ENCODE peak calls at places on chromosomes 7 and 10, in eight cellular contexts. X is OCI-M1; W is dorsolateral prefrontal cortex; Z is activated naive CD8-positive, alpha-beta T cell treated with anti-CD3 and anti-CD28 coated beads, Interleukin-2, amount 50 U/mL, for 16 hours; C is activated gamma-delta T cell; S is activated CD4-positive, alpha-beta T cell treated with anti-CD3 and anti-CD28 coated beads, Interleukin-2, amount 50 U/mL, for 24 hours; G is IMR-90; R is NCI-H1694. U is an unnamed sample.
A peak's percentile ranks its signal among the peaks of the same experiment; 100 is the strongest.

GRCh38 chr7:41437257-41438196 is 265.4 kb downstream of the INHBA start:
- DNase-seq in R (no peak), Z (no peak), G (no peak), S (no peak), C (no peak), X (no peak), W (no peak), U (no peak)

GRCh38 chr7:139457153-139457946 is 26.1 kb downstream of the KLRG2 start:
- DNase-seq in W (no peak), Z (no peak), G (peak; percentile 29), S (no peak), R (no peak), X (no peak), C (no peak), U (no peak)

GRCh38 chr7:12945901-12946300 is 258.5 kb downstream of the ARL4A start:
- DNase-seq in W (no peak), S (no peak), Z (no peak), R (no peak), C (no peak), X (no peak), G (no peak), U (no peak)

GRCh38 chr7:34939175-34939574 is 98.1 kb downstream of the DPY19L1 start:
- DNase-seq in G (peak; percentile 94), Z (no peak), C (no peak), W (no peak), R (no peak), X (no peak), S (no peak), U (no peak)

GRCh38 chr7:45187089-45187945 is 29.7 kb downstream of the RAMP3 start:
- DNase-seq in R (no peak), G (no peak), S (no peak), X (no peak), Z (no peak), W (no peak), C (no peak), U (no peak)

GRCh38 chr7:139619367-139619657 is 95.8 kb downstream of the CLEC2L start:
- DNase-seq in W (no peak), R (no peak), X (no peak), C (no peak), G (peak; percentile 82), S (no peak), Z (no peak), U (no peak)

GRCh38 chr10:125984346-125984745 is 88.0 kb downstream of the FANK1 start:
- DNase-seq in C (no peak), W (no peak), G (no peak), X (no peak), S (no peak), Z (no peak), R (no peak), U (no peak)

GRCh38 chr7:46131916-46132795 is 211.1 kb upstream of the IGFBP3 start:
- DNase-seq in X (no peak), W (no peak), G (no peak), Z (no peak), S (no peak), C (no peak), R (no peak), U (no peak)

GRCh38 chr10:34488476-34489130 is 326.5 kb downstream of the PARD3 start:
- DNase-seq in W (no peak), Z (no peak), S (no peak), R (no peak), C (no peak), X (no peak), G (no peak), U (no peak)

GRCh38 chr7:115145512-115145911 is 223.6 kb downstream of the MDFIC start:
- DNase-seq in X (no peak), G (peak; percentile 39), C (no peak), R (no peak), S (no peak), Z (no peak), W (no peak), U (no peak)

GRCh38 chr7:105794741-105795729 is 81.4 kb downstream of the ATXN7L1 start:
- DNase-seq in S (no peak), C (no peak), X (no peak), W (no peak), G (peak; percentile 84), R (no peak), Z (no peak), U (peak; percentile 58)

GRCh38 chr7:80902035-80902434 is 16.8 kb downstream of the SEMA3C start:
- DNase-seq in C (no peak), Z (no peak), S (no peak), W (no peak), X (no peak), R (no peak), G (no peak), U (no peak)

GRCh38 chr7:130352335-130353074 is 7.9 kb downstream of the CPA5 start:
- DNase-seq in R (no peak), G (peak; percentile 75), S (no peak), C (no peak), W (no peak), X (no peak), Z (no peak), U (peak; percentile 38)

GRCh38 chr7:155323001-155323638 is 25.4 kb downstream of the INSIG1 start:
- DNase-seq in S (no peak), W (no peak), R (no peak), C (no peak), X (peak; percentile 30), Z (no peak), G (no peak), U (no peak)

GRCh38 chr7:11648104-11648503 is 183.9 kb downstream of the THSD7A start:
- DNase-seq in G (no peak), X (no peak), Z (no peak), W (no peak), C (no peak), R (no peak), S (no peak), U (no peak)

GRCh38 chr7:6565655-6566054 is 11.6 kb upstream of the ZDHHC4 start:
- DNase-seq in R (no peak), X (no peak), S (no peak), Z (no peak), C (no peak), W (no peak), G (no peak), U (no peak)

GRCh38 chr10:64648915-64649314 is 1127.7 kb downstream of the REEP3 start:
- DNase-seq in S (no peak), W (no peak), C (no peak), R (no peak), G (no peak), X (peak; percentile 94), Z (no peak), U (no peak)

GRCh38 chr10:128499956-128500355 is 373.7 kb upstream of the MKI67 start:
- DNase-seq in W (no peak), R (no peak), G (no peak), C (no peak), Z (no peak), X (no peak), S (no peak), U (no peak)

GRCh38 chr7:90232440-90232839 is 12.5 kb upstream of the CFAP69 start:
- DNase-seq in R (no peak), S (no peak), W (no peak), G (no peak), Z (no peak), X (no peak), C (no peak), U (no peak)

GRCh38 chr10:110208614-110209398 is 1.4 kb downstream of the MXI1 start:
- DNase-seq in W (peak; percentile 35), Z (no peak), C (no peak), S (no peak), R (no peak), G (peak; percentile 46), X (peak; percentile 87), U (peak; percentile 12)

GRCh38 chr10:61993676-61994401 is 92.3 kb downstream of the ARID5B start:
- DNase-seq in G (no peak), W (no peak), Z (no peak), S (no peak), C (no peak), X (no peak), R (no peak), U (no peak)

GRCh38 chr10:114821293-114821914 is at the start of gene FHIP2A:
- DNase-seq in C (peak; percentile 69), S (peak; percentile 73), R (no peak), Z (peak; percentile 66), X (peak; percentile 93), W (peak; percentile 47), G (peak; percentile 66), U (peak; percentile 35)

GRCh38 chr10:101814466-101815041 is 3.7 kb downstream of the OGA start:
- DNase-seq in R (no peak), Z (no peak), W (no peak), X (peak; percentile 43), C (no peak), S (no peak), G (no peak), U (no peak)

GRCh38 chr10:50508315-50509051 is 115.3 kb downstream of the SGMS1 start:
- DNase-seq in S (peak; percentile 20), W (no peak), C (no peak), Z (no peak), X (no peak), G (no peak), R (no peak), U (no peak)

GRCh38 chr7:157955383-157955999 is 618.7 kb downstream of the DNAJB6 start:
- DNase-seq in S (no peak), G (no peak), W (no peak), C (no peak), R (no peak), X (no peak), Z (no peak), U (no peak)

GRCh38 chr10:79944428-79945395 is 4.2 kb downstream of the SFTPD start:
- DNase-seq in S (no peak), R (no peak), W (no peak), X (no peak), C (no peak), G (no peak), Z (no peak), U (no peak)

GRCh38 chr7:18425227-18425626 is 70.3 kb upstream of the HDAC9 start:
- DNase-seq in X (no peak), Z (no peak), W (no peak), R (no peak), S (no peak), C (no peak), G (no peak), U (no peak)

GRCh38 chr7:135672560-135673359 is 10.4 kb downstream of the STMP1 start:
- DNase-seq in W (no peak), C (no peak), S (no peak), G (peak; percentile 84), R (peak; percentile 36), X (peak; percentile 76), Z (no peak), U (peak; percentile 25)

GRCh38 chr7:131194070-131194865 is 133.4 kb upstream of the MKLN1 start:
- DNase-seq in C (no peak), Z (no peak), G (no peak), S (no peak), W (no peak), R (no peak), X (no peak), U (no peak)

GRCh38 chr10:132263866-132264265 is 43.9 kb downstream of the STK32C start:
- DNase-seq in S (no peak), X (no peak), C (no peak), G (no peak), Z (no peak), W (no peak), R (no peak), U (no peak)

GRCh38 chr7:137932881-137933269 is 69.0 kb downstream of the CREB3L2 start:
- DNase-seq in Z (no peak), G (peak; percentile 77), R (no peak), X (peak; percentile 13), C (no peak), S (no peak), W (no peak), U (no peak)

GRCh38 chr7:31991846-31992245 is 78.4 kb downstream of the PDE1C start:
- DNase-seq in W (no peak), X (no peak), R (no peak), G (peak; percentile 40), C (no peak), S (no peak), Z (no peak), U (no peak)

GRCh38 chr10:21519981-21520436 is 5.5 kb downstream of the SKIDA1 start:
- DNase-seq in S (no peak), R (no peak), X (peak; percentile 71), G (peak; percentile 84), C (no peak), Z (no peak), W (no peak), U (no peak)

GRCh38 chr7:117645456-117646181 is 165.8 kb downstream of the CFTR start:
- DNase-seq in G (peak; percentile 91), X (peak; percentile 29), C (no peak), R (no peak), W (no peak), S (no peak), Z (no peak), U (no peak)